ENCODE peak calls at places on chromosomes 12 and 14, in four cellular contexts. U is GM23338, P is progenitor cell of endocrine pancreas, T is GM23248. V is an unnamed sample.

GRCh38 chr14:20789230-20789813 is 8.3 kb downstream of the RNASE6 start:
- DNase-seq in U (no peak), T (no peak), P (no peak), V (no peak)

GRCh38 chr12:10663869-10664268 is 10.0 kb downstream of the STYK1 start:
- DNase-seq in T (no peak), P (no peak), U (no peak), V (no peak)

GRCh38 chr12:78866518-78866917 is 1.9 kb downstream of the SYT1 start:
- DNase-seq in T (no peak), P (no peak), U (no peak), V (no peak)

GRCh38 chr12:101018540-101018939 is 191.5 kb downstream of the SLC5A8 start:
- DNase-seq in U (peak), P (no peak), T (peak), V (no peak)

GRCh38 chr14:99529899-99530298 is 48.7 kb downstream of the CCNK start:
- DNase-seq in P (no peak), T (peak), U (no peak), V (no peak)

GRCh38 chr14:23392613-23393012 is 15.5 kb downstream of the MYH6 start:
- DNase-seq in T (no peak), P (no peak), U (peak), V (no peak)

GRCh38 chr12:8629486-8630033 is 16.9 kb upstream of the AICDA start:
- DNase-seq in P (no peak), U (no peak), T (peak), V (no peak)

GRCh38 chr14:24232645-24233537 is at the start of gene GMPR2:
- DNase-seq in U (peak), P (no peak), T (peak), V (no peak)

GRCh38 chr14:68814376-68815287 is 21.8 kb upstream of the ZFP36L1 start:
- DNase-seq in T (peak), U (peak), P (no peak), V (peak)

GRCh38 chr12:113056631-113057488 is at the start of gene DTX1:
- DNase-seq in U (peak), T (peak), P (no peak), V (peak)

GRCh38 chr14:61444215-61444768 is 122.9 kb downstream of the PRKCH start:
- DNase-seq in P (no peak), U (no peak), T (no peak), V (no peak)

GRCh38 chr14:78508023-78508422 is 337.9 kb downstream of the NRXN3 start:
- DNase-seq in U (no peak), P (no peak), T (no peak), V (no peak)

GRCh38 chr12:95733156-95733825 is 57.3 kb downstream of the NTN4 start:
- DNase-seq in P (no peak), T (peak), U (no peak), V (no peak)

GRCh38 chr12:24605466-24605865 is 343.4 kb downstream of the BCAT1 start:
- DNase-seq in U (no peak), P (no peak), T (no peak), V (no peak)

GRCh38 chr14:22597265-22597664 is 835 bp upstream of the ABHD4 start:
- DNase-seq in U (peak), T (no peak), P (no peak), V (no peak)

GRCh38 chr12:47408171-47408871 is 297.5 kb downstream of the RPAP3 start:
- DNase-seq in U (peak), T (no peak), P (no peak), V (no peak)

GRCh38 chr14:70909788-70910614 is 2.7 kb downstream of the PCNX1 start:
- DNase-seq in P (no peak), U (no peak), T (peak), V (no peak)

GRCh38 chr12:82325540-82326336 is 32.4 kb downstream of the CCDC59 start:
- DNase-seq in P (no peak), T (no peak), U (no peak), V (no peak)

GRCh38 chr12:130868412-130868811 is 3.5 kb upstream of the RAN start:
- DNase-seq in P (no peak), T (no peak), U (no peak), V (no peak)

GRCh38 chr14:51333299-51333698 is 93.3 kb downstream of the TMX1 start:
- DNase-seq in T (no peak), U (no peak), P (no peak), V (no peak)

GRCh38 chr12:93894391-93895095 is 217.4 kb downstream of the CRADD start:
- DNase-seq in T (peak), U (no peak), P (no peak), V (peak)

GRCh38 chr12:1936406-1937320 is 18.2 kb upstream of the CACNA2D4 start:
- DNase-seq in P (no peak), T (peak), U (no peak), V (peak)

GRCh38 chr14:103121846-103122577 is 1.2 kb upstream of the TNFAIP2 start:
- DNase-seq in U (peak), P (peak), T (peak), V (no peak)

GRCh38 chr12:69610729-69611128 is at the start of gene LRRC10:
- DNase-seq in P (no peak), T (no peak), U (no peak), V (no peak)

GRCh38 chr14:45359766-45360165 is 106.8 kb upstream of the MIS18BP1 start:
- DNase-seq in U (no peak), P (no peak), T (peak), V (no peak)

GRCh38 chr14:31672709-31673108 is 111.5 kb downstream of the NUBPL start:
- DNase-seq in U (no peak), T (no peak), P (no peak), V (no peak)